ENCODE peak calls at places on chromosomes 7 and 10, in four cellular contexts. X is H9, C is IMR-90, N is colonic mucosa. T is an unnamed sample.
A peak's percentile ranks its signal among the peaks of the same experiment; 100 is the strongest.

GRCh38 chr10:1732501-1733123 is 4.7 kb downstream of the ADARB2 start:
- DNase-seq in N (no peak), C (no peak), X (no peak), T (no peak)

GRCh38 chr10:5818894-5819293 is 5.7 kb upstream of the GDI2 start:
- DNase-seq in C (no peak), N (no peak), X (no peak), T (no peak)

GRCh38 chr7:35605760-35606159 is 89.2 kb downstream of the HERPUD2 start:
- DNase-seq in C (peak; percentile 82), N (no peak), X (no peak), T (no peak)

GRCh38 chr7:30921540-30921930 is 9.9 kb downstream of the AQP1 start:
- DNase-seq in C (no peak), X (peak; percentile 20), N (no peak), T (no peak)

GRCh38 chr10:15660990-15661389 is 58.7 kb downstream of the ITGA8 start:
- DNase-seq in C (no peak), N (no peak), X (peak; percentile 53), T (no peak)

GRCh38 chr7:156095908-156096539 is 283.8 kb upstream of the SHH start:
- DNase-seq in X (no peak), C (no peak), N (no peak), T (no peak)

GRCh38 chr10:127151981-127152699 is 44.3 kb downstream of the INSYN2A start:
- DNase-seq in C (peak; percentile 72), N (no peak), X (no peak), T (no peak)

GRCh38 chr10:35447693-35448407 is 111.5 kb downstream of the CCNY start:
- DNase-seq in C (peak; percentile 72), N (peak; percentile 58), X (peak; percentile 61), T (peak; percentile 75)

GRCh38 chr7:112937651-112938390 is 147.6 kb upstream of the TMEM168 start:
- DNase-seq in N (no peak), X (no peak), C (peak; percentile 45), T (peak; percentile 46)

GRCh38 chr10:76127984-76128589 is 696.7 kb downstream of the LRMDA start:
- DNase-seq in X (no peak), C (peak; percentile 13), N (no peak), T (no peak)

GRCh38 chr10:20267734-20268133 is 451.5 kb downstream of the PLXDC2 start:
- DNase-seq in N (no peak), C (no peak), X (no peak), T (no peak)

GRCh38 chr7:30596043-30596641 is 1.5 kb downstream of the GARS1 start:
- DNase-seq in C (peak; percentile 41), N (peak; percentile 51), X (no peak), T (peak; percentile 30)

GRCh38 chr10:131660427-131660826 is 240.4 kb upstream of the PPP2R2D start:
- DNase-seq in N (no peak), C (no peak), X (no peak), T (no peak)

GRCh38 chr7:76340617-76341131 is 18.1 kb downstream of the YWHAG start:
- DNase-seq in X (no peak), N (no peak), C (peak; percentile 92), T (no peak)

GRCh38 chr10:87761892-87762291 is 56.1 kb downstream of the ATAD1 start:
- DNase-seq in N (no peak), X (no peak), C (peak; percentile 82), T (peak; percentile 28)

GRCh38 chr7:106721816-106722785 is 61.1 kb upstream of the CCDC71L start:
- DNase-seq in C (peak; percentile 56), N (no peak), X (no peak), T (no peak)

GRCh38 chr10:77784856-77785255 is 141.7 kb downstream of the DLG5 start:
- DNase-seq in N (no peak), X (no peak), C (peak; percentile 94), T (no peak)

GRCh38 chr7:98472391-98473002 is 71.6 kb upstream of the BAIAP2L1 start:
- DNase-seq in X (no peak), C (no peak), N (no peak), T (no peak)

GRCh38 chr10:12729885-12730284 is 271.6 kb downstream of the CCDC3 start:
- DNase-seq in N (no peak), C (no peak), X (peak; percentile 75), T (peak; percentile 49)

GRCh38 chr10:12728569-12728968 is 272.9 kb downstream of the CCDC3 start:
- DNase-seq in C (peak; percentile 26), N (no peak), X (no peak), T (no peak)

GRCh38 chr10:12733271-12733670 is 268.2 kb downstream of the CCDC3 start:
- DNase-seq in C (no peak), N (no peak), X (no peak), T (no peak)

GRCh38 chr10:12727832-12728215 is 273.7 kb downstream of the CCDC3 start:
- DNase-seq in N (peak; percentile 69), X (no peak), C (no peak), T (no peak)

GRCh38 chr10:12730809-12731519 is 270.5 kb downstream of the CCDC3 start:
- DNase-seq in N (no peak), C (peak; percentile 35), X (no peak), T (no peak)
- H3K9ac ChIP-seq in N (no peak overlapping the region), C (no peak overlapping the region), X (no peak overlapping the region), T (no peak overlapping the region)

GRCh38 chr10:85139124-85139523 is 810.7 kb downstream of the CCSER2 start:
- DNase-seq in N (no peak), C (no peak), X (no peak), T (no peak)
- H3K9ac ChIP-seq in N (no peak overlapping the region), C (no peak overlapping the region), X (no peak overlapping the region), T (no peak overlapping the region)

GRCh38 chr7:21300692-21301091 is 127.2 kb upstream of the SP4 start:
- DNase-seq in X (no peak), N (no peak), C (no peak), T (peak; percentile 7)
- H3K9ac ChIP-seq in X (no peak overlapping the region), N (no peak overlapping the region), C (no peak overlapping the region), T (no peak overlapping the region)

GRCh38 chr7:603152-603941 is 83.7 kb upstream of the PDGFA start:
- DNase-seq in N (no peak), C (no peak), X (no peak), T (no peak)
- H3K9ac ChIP-seq in N (peak overlapping the region; percentile 26), C (no peak overlapping the region), X (no peak overlapping the region), T (no peak overlapping the region)

DNA sequence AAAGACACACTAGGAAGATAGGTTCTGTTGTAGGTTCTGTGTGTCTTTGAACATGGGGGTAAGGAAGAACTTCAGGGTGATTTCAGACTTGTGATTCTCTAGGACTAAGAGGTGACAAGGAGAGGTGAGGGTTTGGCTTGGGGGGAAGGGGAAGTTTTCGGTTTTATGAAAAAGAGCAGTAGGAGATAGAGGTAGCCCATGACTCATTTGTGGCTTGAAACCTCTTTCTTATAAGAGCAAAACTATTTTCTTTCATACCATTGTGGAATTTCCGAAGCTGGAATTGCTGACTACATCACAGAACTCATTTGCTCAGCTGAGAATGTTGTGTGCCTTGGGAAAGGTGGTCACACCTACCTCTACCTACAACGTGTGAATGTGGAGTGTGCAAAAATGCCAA is 39.6 kb upstream of the IKZF1 start:
- DNase-seq in N (no peak), X (no peak), C (no peak), T (peak; percentile 56)
- H3K9ac ChIP-seq in N (no peak overlapping the region), X (no peak overlapping the region), C (no peak overlapping the region), T (no peak overlapping the region)

DNA sequence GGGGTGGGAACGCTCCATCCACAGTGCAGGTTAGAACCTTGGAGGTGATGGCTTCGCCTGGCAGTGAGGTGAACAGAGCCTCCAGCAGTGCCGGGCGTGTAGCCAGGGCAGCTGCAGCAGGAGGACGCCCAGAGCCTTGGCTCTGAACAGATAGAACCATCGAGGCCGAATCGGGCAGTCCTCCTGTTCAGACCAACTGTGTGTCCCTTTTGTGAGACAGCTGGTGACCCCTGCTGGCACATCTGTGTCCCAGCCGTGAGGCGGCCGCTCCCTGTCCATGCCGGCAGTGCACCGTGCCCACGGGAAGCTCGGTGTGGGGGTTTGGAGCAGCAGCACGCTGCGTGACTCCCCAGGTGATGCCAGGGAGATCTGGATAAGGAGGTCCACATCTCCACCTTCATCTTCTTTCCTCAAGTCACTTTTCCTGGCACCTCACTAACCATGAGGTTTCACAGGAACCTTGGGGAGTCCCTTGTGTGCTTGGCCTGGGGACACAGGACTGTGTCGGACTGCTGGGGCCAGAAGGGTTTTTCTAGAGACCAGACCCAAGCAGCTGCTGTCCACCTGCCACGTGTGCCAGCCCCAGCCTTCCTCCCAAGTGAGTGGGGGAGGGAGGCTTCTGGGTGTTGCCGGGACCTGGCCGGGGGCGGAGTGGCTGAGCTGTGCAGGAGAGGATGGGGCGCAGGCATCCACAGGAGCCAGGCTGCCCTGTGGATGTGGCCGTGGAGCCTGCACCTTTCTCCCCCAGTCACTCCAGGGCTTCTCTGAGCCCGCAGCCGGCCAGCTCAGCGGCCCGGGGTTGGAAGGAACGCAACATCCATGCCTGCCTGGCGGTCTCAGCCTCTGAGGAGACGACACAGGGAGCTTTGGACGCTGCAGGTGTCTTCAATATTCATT is 69.4 kb downstream of the DNAJB6 start:
- DNase-seq in X (no peak), N (no peak), C (no peak), T (peak; percentile 48)
- H3K9ac ChIP-seq in X (no peak overlapping the region), N (no peak overlapping the region), C (no peak overlapping the region), T (no peak overlapping the region)

DNA sequence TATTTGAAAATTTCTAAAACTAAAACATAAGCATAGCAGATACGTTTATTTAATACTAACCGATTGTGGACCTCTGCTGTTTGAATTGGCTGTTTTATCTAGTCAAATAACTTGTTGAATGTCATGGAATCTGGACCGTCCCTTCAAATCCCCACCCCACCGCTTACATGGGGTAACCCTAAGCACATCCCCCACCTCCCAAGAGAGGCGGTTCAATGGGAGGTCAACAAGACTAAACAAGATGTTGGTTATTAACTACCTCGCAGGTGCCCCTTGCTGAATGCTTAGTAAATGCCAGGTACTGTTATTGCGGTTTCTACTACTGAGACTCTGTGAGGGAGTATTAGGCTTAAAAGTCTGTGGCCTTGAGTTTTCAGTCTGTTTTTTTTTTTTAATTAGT is 70.9 kb downstream of the DAGLB start:
- DNase-seq in X (no peak), C (no peak), N (no peak), T (no peak)
- H3K9ac ChIP-seq in X (no peak overlapping the region), C (no peak overlapping the region), N (no peak overlapping the region), T (peak overlapping the region; percentile 45)

GRCh38 chr10:104678658-104679057 is 37.6 kb downstream of the SORCS3 start:
- DNase-seq in N (no peak), C (no peak), X (no peak), T (no peak)

GRCh38 chr10:104680467-104681401 is 39.6 kb downstream of the SORCS3 start:
- DNase-seq in C (no peak), X (peak; percentile 75), N (peak; percentile 18), T (no peak)

GRCh38 chr10:104686829-104687228 is 45.7 kb downstream of the SORCS3 start:
- DNase-seq in C (no peak), X (no peak), N (no peak), T (no peak)

GRCh38 chr10:104683567-104683966 is 42.5 kb downstream of the SORCS3 start:
- DNase-seq in C (no peak), N (no peak), X (no peak), T (no peak)

GRCh38 chr10:104681485-104681884 is 40.4 kb downstream of the SORCS3 start:
- DNase-seq in N (no peak), X (no peak), C (no peak), T (no peak)
- H3K9ac ChIP-seq in N (no peak overlapping the region), X (no peak overlapping the region), C (no peak overlapping the region), T (no peak overlapping the region)